ENCODE peak calls at places on chromosome 4, in nine cellular contexts. One of them, this sample, is unnamed.

GRCh38 chr4:81836716-81837115 is 365.0 kb upstream of the RASGEF1B start:
- DNase-seq in glomerular endothelial cell: no peak
- DNase-seq in SW 1271: no peak
- DNase-seq in GM04503: no peak
- DNase-seq in germinal center: no peak
- DNase-seq in cardiac muscle cell: no peak
- DNase-seq in stimulated activated CD8-positive, alpha-beta memory T cell treated with anti-CD3 and anti-CD28 coated beads, Interleukin-4, amount 100 ng/mL, for 1 hour: no peak
- DNase-seq in GM23338: no peak
- DNase-seq in AML-193: no peak
- DNase-seq in this sample: no peak

GRCh38 chr4:3756343-3757059 is 9.7 kb upstream of the ADRA2C start:
- DNase-seq in GM04503: no peak
- DNase-seq in stimulated activated CD8-positive, alpha-beta memory T cell treated with anti-CD3 and anti-CD28 coated beads, Interleukin-4, amount 100 ng/mL, for 1 hour: no peak
- DNase-seq in SW 1271: no peak
- DNase-seq in GM23338: peak
- DNase-seq in cardiac muscle cell: no peak
- DNase-seq in AML-193: no peak
- DNase-seq in germinal center: no peak
- DNase-seq in glomerular endothelial cell: no peak
- DNase-seq in this sample: peak

GRCh38 chr4:152976466-152976761 is 40.3 kb downstream of the FHDC1 start:
- DNase-seq in AML-193: no peak
- DNase-seq in glomerular endothelial cell: no peak
- DNase-seq in stimulated activated CD8-positive, alpha-beta memory T cell treated with anti-CD3 and anti-CD28 coated beads, Interleukin-4, amount 100 ng/mL, for 1 hour: no peak
- DNase-seq in GM04503: no peak
- DNase-seq in germinal center: no peak
- DNase-seq in GM23338: no peak
- DNase-seq in cardiac muscle cell: no peak
- DNase-seq in SW 1271: no peak
- DNase-seq in this sample: no peak

GRCh38 chr4:56637154-56637553 is 43.9 kb downstream of the HOPX start:
- DNase-seq in glomerular endothelial cell: no peak
- DNase-seq in GM04503: no peak
- DNase-seq in GM23338: no peak
- DNase-seq in SW 1271: no peak
- DNase-seq in germinal center: no peak
- DNase-seq in stimulated activated CD8-positive, alpha-beta memory T cell treated with anti-CD3 and anti-CD28 coated beads, Interleukin-4, amount 100 ng/mL, for 1 hour: no peak
- DNase-seq in cardiac muscle cell: no peak
- DNase-seq in AML-193: no peak
- DNase-seq in this sample: no peak

GRCh38 chr4:38872620-38873019 is 5.0 kb downstream of the FAM114A1 start:
- DNase-seq in AML-193: no peak
- DNase-seq in GM04503: peak
- DNase-seq in SW 1271: no peak
- DNase-seq in stimulated activated CD8-positive, alpha-beta memory T cell treated with anti-CD3 and anti-CD28 coated beads, Interleukin-4, amount 100 ng/mL, for 1 hour: no peak
- DNase-seq in cardiac muscle cell: no peak
- DNase-seq in GM23338: no peak
- DNase-seq in glomerular endothelial cell: no peak
- DNase-seq in germinal center: no peak
- DNase-seq in this sample: no peak

GRCh38 chr4:152462715-152463114 is 73.2 kb downstream of the FBXW7 start:
- DNase-seq in glomerular endothelial cell: no peak
- DNase-seq in AML-193: no peak
- DNase-seq in GM04503: no peak
- DNase-seq in cardiac muscle cell: no peak
- DNase-seq in GM23338: no peak
- DNase-seq in germinal center: no peak
- DNase-seq in SW 1271: no peak
- DNase-seq in stimulated activated CD8-positive, alpha-beta memory T cell treated with anti-CD3 and anti-CD28 coated beads, Interleukin-4, amount 100 ng/mL, for 1 hour: no peak
- DNase-seq in this sample: no peak

GRCh38 chr4:7792616-7793015 is 147.0 kb downstream of the AFAP1 start:
- DNase-seq in stimulated activated CD8-positive, alpha-beta memory T cell treated with anti-CD3 and anti-CD28 coated beads, Interleukin-4, amount 100 ng/mL, for 1 hour: no peak
- DNase-seq in SW 1271: no peak
- DNase-seq in cardiac muscle cell: no peak
- DNase-seq in GM23338: no peak
- DNase-seq in glomerular endothelial cell: no peak
- DNase-seq in AML-193: no peak
- DNase-seq in GM04503: no peak
- DNase-seq in germinal center: peak
- DNase-seq in this sample: no peak

GRCh38 chr4:156751486-156751885 is 220.1 kb downstream of the PDGFC start:
- DNase-seq in stimulated activated CD8-positive, alpha-beta memory T cell treated with anti-CD3 and anti-CD28 coated beads, Interleukin-4, amount 100 ng/mL, for 1 hour: no peak
- DNase-seq in germinal center: no peak
- DNase-seq in AML-193: no peak
- DNase-seq in GM23338: no peak
- DNase-seq in glomerular endothelial cell: no peak
- DNase-seq in SW 1271: peak
- DNase-seq in cardiac muscle cell: no peak
- DNase-seq in GM04503: peak
- DNase-seq in this sample: no peak

GRCh38 chr4:57070461-57070860 is 39.7 kb downstream of the IGFBP7 start:
- DNase-seq in germinal center: no peak
- DNase-seq in cardiac muscle cell: no peak
- DNase-seq in SW 1271: no peak
- DNase-seq in glomerular endothelial cell: no peak
- DNase-seq in GM23338: no peak
- DNase-seq in GM04503: no peak
- DNase-seq in AML-193: no peak
- DNase-seq in stimulated activated CD8-positive, alpha-beta memory T cell treated with anti-CD3 and anti-CD28 coated beads, Interleukin-4, amount 100 ng/mL, for 1 hour: no peak
- DNase-seq in this sample: no peak

GRCh38 chr4:8343051-8343966 is 73.8 kb downstream of the HTRA3 start:
- DNase-seq in GM04503: no peak
- DNase-seq in GM23338: no peak
- DNase-seq in cardiac muscle cell: no peak
- DNase-seq in glomerular endothelial cell: no peak
- DNase-seq in AML-193: no peak
- DNase-seq in stimulated activated CD8-positive, alpha-beta memory T cell treated with anti-CD3 and anti-CD28 coated beads, Interleukin-4, amount 100 ng/mL, for 1 hour: no peak
- DNase-seq in germinal center: no peak
- DNase-seq in SW 1271: no peak
- DNase-seq in this sample: no peak

GRCh38 chr4:99437686-99438577 is 2.8 kb upstream of the ADH7 start:
- DNase-seq in AML-193: no peak
- DNase-seq in GM23338: no peak
- DNase-seq in SW 1271: no peak
- DNase-seq in germinal center: no peak
- DNase-seq in GM04503: no peak
- DNase-seq in cardiac muscle cell: peak
- DNase-seq in stimulated activated CD8-positive, alpha-beta memory T cell treated with anti-CD3 and anti-CD28 coated beads, Interleukin-4, amount 100 ng/mL, for 1 hour: no peak
- DNase-seq in glomerular endothelial cell: no peak
- DNase-seq in this sample: no peak

GRCh38 chr4:48129307-48130014 is 4.6 kb downstream of the TXK start:
- DNase-seq in glomerular endothelial cell: no peak
- DNase-seq in GM23338: peak
- DNase-seq in germinal center: no peak
- DNase-seq in stimulated activated CD8-positive, alpha-beta memory T cell treated with anti-CD3 and anti-CD28 coated beads, Interleukin-4, amount 100 ng/mL, for 1 hour: no peak
- DNase-seq in AML-193: no peak
- DNase-seq in SW 1271: peak
- DNase-seq in cardiac muscle cell: no peak
- DNase-seq in GM04503: no peak
- DNase-seq in this sample: no peak

GRCh38 chr4:186684889-186685309 is 38.8 kb downstream of the FAT1 start:
- DNase-seq in glomerular endothelial cell: no peak
- DNase-seq in cardiac muscle cell: peak
- DNase-seq in GM23338: peak
- DNase-seq in stimulated activated CD8-positive, alpha-beta memory T cell treated with anti-CD3 and anti-CD28 coated beads, Interleukin-4, amount 100 ng/mL, for 1 hour: no peak
- DNase-seq in GM04503: no peak
- DNase-seq in AML-193: no peak
- DNase-seq in germinal center: no peak
- DNase-seq in SW 1271: peak
- DNase-seq in this sample: no peak

GRCh38 chr4:70559216-70559830 is 32.7 kb upstream of the AMBN start:
- DNase-seq in SW 1271: peak
- DNase-seq in germinal center: peak
- DNase-seq in stimulated activated CD8-positive, alpha-beta memory T cell treated with anti-CD3 and anti-CD28 coated beads, Interleukin-4, amount 100 ng/mL, for 1 hour: no peak
- DNase-seq in GM04503: peak
- DNase-seq in AML-193: peak
- DNase-seq in glomerular endothelial cell: peak
- DNase-seq in cardiac muscle cell: peak
- DNase-seq in GM23338: peak
- DNase-seq in this sample: peak

GRCh38 chr4:40840985-40841571 is 91.3 kb downstream of the NSUN7 start:
- DNase-seq in cardiac muscle cell: peak
- DNase-seq in GM23338: peak
- DNase-seq in AML-193: peak
- DNase-seq in stimulated activated CD8-positive, alpha-beta memory T cell treated with anti-CD3 and anti-CD28 coated beads, Interleukin-4, amount 100 ng/mL, for 1 hour: no peak
- DNase-seq in glomerular endothelial cell: peak
- DNase-seq in GM04503: no peak
- DNase-seq in germinal center: peak
- DNase-seq in SW 1271: peak
- DNase-seq in this sample: peak

GRCh38 chr4:108398326-108398725 is 222.1 kb upstream of the RPL34 start:
- DNase-seq in SW 1271: no peak
- DNase-seq in germinal center: no peak
- DNase-seq in GM23338: no peak
- DNase-seq in stimulated activated CD8-positive, alpha-beta memory T cell treated with anti-CD3 and anti-CD28 coated beads, Interleukin-4, amount 100 ng/mL, for 1 hour: no peak
- DNase-seq in AML-193: no peak
- DNase-seq in cardiac muscle cell: no peak
- DNase-seq in GM04503: no peak
- DNase-seq in glomerular endothelial cell: no peak
- DNase-seq in this sample: no peak

GRCh38 chr4:185592438-185592837 is 57.1 kb upstream of the PDLIM3 start:
- DNase-seq in cardiac muscle cell: no peak
- DNase-seq in GM23338: no peak
- DNase-seq in glomerular endothelial cell: no peak
- DNase-seq in AML-193: no peak
- DNase-seq in germinal center: no peak
- DNase-seq in stimulated activated CD8-positive, alpha-beta memory T cell treated with anti-CD3 and anti-CD28 coated beads, Interleukin-4, amount 100 ng/mL, for 1 hour: no peak
- DNase-seq in SW 1271: no peak
- DNase-seq in GM04503: no peak
- DNase-seq in this sample: no peak

GRCh38 chr4:152304220-152304619 is 231.7 kb downstream of the FBXW7 start:
- DNase-seq in GM23338: no peak
- DNase-seq in GM04503: no peak
- DNase-seq in stimulated activated CD8-positive, alpha-beta memory T cell treated with anti-CD3 and anti-CD28 coated beads, Interleukin-4, amount 100 ng/mL, for 1 hour: no peak
- DNase-seq in germinal center: no peak
- DNase-seq in cardiac muscle cell: no peak
- DNase-seq in glomerular endothelial cell: no peak
- DNase-seq in AML-193: no peak
- DNase-seq in SW 1271: no peak
- DNase-seq in this sample: no peak

GRCh38 chr4:116638592-116638991 is 446.8 kb downstream of the TRAM1L1 start:
- DNase-seq in GM23338: no peak
- DNase-seq in germinal center: no peak
- DNase-seq in SW 1271: no peak
- DNase-seq in stimulated activated CD8-positive, alpha-beta memory T cell treated with anti-CD3 and anti-CD28 coated beads, Interleukin-4, amount 100 ng/mL, for 1 hour: no peak
- DNase-seq in glomerular endothelial cell: no peak
- DNase-seq in cardiac muscle cell: no peak
- DNase-seq in AML-193: no peak
- DNase-seq in GM04503: no peak
- DNase-seq in this sample: no peak

GRCh38 chr4:7402526-7402925 is 32.2 kb downstream of the PSAPL1 start:
- DNase-seq in GM04503: no peak
- DNase-seq in glomerular endothelial cell: no peak
- DNase-seq in GM23338: no peak
- DNase-seq in stimulated activated CD8-positive, alpha-beta memory T cell treated with anti-CD3 and anti-CD28 coated beads, Interleukin-4, amount 100 ng/mL, for 1 hour: no peak
- DNase-seq in cardiac muscle cell: no peak
- DNase-seq in AML-193: no peak
- DNase-seq in SW 1271: no peak
- DNase-seq in germinal center: no peak
- DNase-seq in this sample: no peak

GRCh38 chr4:64594723-64595122 is 185.5 kb upstream of the TECRL start:
- DNase-seq in AML-193: no peak
- DNase-seq in cardiac muscle cell: no peak
- DNase-seq in SW 1271: no peak
- DNase-seq in germinal center: no peak
- DNase-seq in glomerular endothelial cell: no peak
- DNase-seq in GM23338: peak
- DNase-seq in GM04503: no peak
- DNase-seq in stimulated activated CD8-positive, alpha-beta memory T cell treated with anti-CD3 and anti-CD28 coated beads, Interleukin-4, amount 100 ng/mL, for 1 hour: no peak
- DNase-seq in this sample: no peak

GRCh38 chr4:48742412-48742811 is 37.7 kb downstream of the FRYL start:
- DNase-seq in glomerular endothelial cell: no peak
- DNase-seq in cardiac muscle cell: no peak
- DNase-seq in GM04503: no peak
- DNase-seq in germinal center: no peak
- DNase-seq in stimulated activated CD8-positive, alpha-beta memory T cell treated with anti-CD3 and anti-CD28 coated beads, Interleukin-4, amount 100 ng/mL, for 1 hour: no peak
- DNase-seq in AML-193: no peak
- DNase-seq in SW 1271: no peak
- DNase-seq in GM23338: no peak
- DNase-seq in this sample: no peak

GRCh38 chr4:173500841-173501591 is 29.0 kb downstream of the HAND2 start:
- DNase-seq in AML-193: no peak
- DNase-seq in GM23338: peak
- DNase-seq in cardiac muscle cell: no peak
- DNase-seq in SW 1271: no peak
- DNase-seq in glomerular endothelial cell: no peak
- DNase-seq in stimulated activated CD8-positive, alpha-beta memory T cell treated with anti-CD3 and anti-CD28 coated beads, Interleukin-4, amount 100 ng/mL, for 1 hour: no peak
- DNase-seq in germinal center: no peak
- DNase-seq in GM04503: no peak
- DNase-seq in this sample: no peak

GRCh38 chr4:102525556-102525955 is 24.4 kb downstream of the NFKB1 start:
- DNase-seq in GM23338: no peak
- DNase-seq in germinal center: no peak
- DNase-seq in GM04503: no peak
- DNase-seq in cardiac muscle cell: no peak
- DNase-seq in SW 1271: no peak
- DNase-seq in stimulated activated CD8-positive, alpha-beta memory T cell treated with anti-CD3 and anti-CD28 coated beads, Interleukin-4, amount 100 ng/mL, for 1 hour: no peak
- DNase-seq in glomerular endothelial cell: no peak
- DNase-seq in AML-193: no peak
- DNase-seq in this sample: no peak

GRCh38 chr4:83961575-83961974 is 425.7 kb downstream of the GPAT3 start:
- DNase-seq in SW 1271: peak
- DNase-seq in glomerular endothelial cell: no peak
- DNase-seq in AML-193: no peak
- DNase-seq in germinal center: no peak
- DNase-seq in stimulated activated CD8-positive, alpha-beta memory T cell treated with anti-CD3 and anti-CD28 coated beads, Interleukin-4, amount 100 ng/mL, for 1 hour: no peak
- DNase-seq in GM23338: no peak
- DNase-seq in cardiac muscle cell: no peak
- DNase-seq in GM04503: no peak
- DNase-seq in this sample: no peak

GRCh38 chr4:118783887-118784286 is 52.0 kb downstream of the SEC24D start:
- DNase-seq in GM23338: no peak
- DNase-seq in stimulated activated CD8-positive, alpha-beta memory T cell treated with anti-CD3 and anti-CD28 coated beads, Interleukin-4, amount 100 ng/mL, for 1 hour: no peak
- DNase-seq in cardiac muscle cell: no peak
- DNase-seq in glomerular endothelial cell: no peak
- DNase-seq in SW 1271: no peak
- DNase-seq in GM04503: no peak
- DNase-seq in germinal center: no peak
- DNase-seq in AML-193: no peak
- DNase-seq in this sample: no peak

GRCh38 chr4:150385606-150386005 is 196.3 kb upstream of the MAB21L2 start:
- DNase-seq in SW 1271: peak
- DNase-seq in stimulated activated CD8-positive, alpha-beta memory T cell treated with anti-CD3 and anti-CD28 coated beads, Interleukin-4, amount 100 ng/mL, for 1 hour: no peak
- DNase-seq in GM23338: peak
- DNase-seq in germinal center: no peak
- DNase-seq in AML-193: no peak
- DNase-seq in cardiac muscle cell: peak
- DNase-seq in GM04503: peak
- DNase-seq in glomerular endothelial cell: no peak
- DNase-seq in this sample: peak

GRCh38 chr4:27861381-27861787 is 1000.7 kb downstream of the STIM2 start:
- DNase-seq in GM04503: no peak
- DNase-seq in AML-193: no peak
- DNase-seq in GM23338: peak
- DNase-seq in germinal center: no peak
- DNase-seq in glomerular endothelial cell: no peak
- DNase-seq in cardiac muscle cell: peak
- DNase-seq in stimulated activated CD8-positive, alpha-beta memory T cell treated with anti-CD3 and anti-CD28 coated beads, Interleukin-4, amount 100 ng/mL, for 1 hour: no peak
- DNase-seq in SW 1271: peak
- DNase-seq in this sample: peak

GRCh38 chr4:76806757-76807156 is 91.2 kb downstream of the SOWAHB start:
- DNase-seq in germinal center: no peak
- DNase-seq in SW 1271: no peak
- DNase-seq in glomerular endothelial cell: no peak
- DNase-seq in AML-193: no peak
- DNase-seq in stimulated activated CD8-positive, alpha-beta memory T cell treated with anti-CD3 and anti-CD28 coated beads, Interleukin-4, amount 100 ng/mL, for 1 hour: no peak
- DNase-seq in GM04503: no peak
- DNase-seq in GM23338: no peak
- DNase-seq in cardiac muscle cell: no peak
- DNase-seq in this sample: no peak

GRCh38 chr4:175651701-175652100 is 160.4 kb downstream of the GPM6A start:
- DNase-seq in stimulated activated CD8-positive, alpha-beta memory T cell treated with anti-CD3 and anti-CD28 coated beads, Interleukin-4, amount 100 ng/mL, for 1 hour: no peak
- DNase-seq in GM23338: no peak
- DNase-seq in GM04503: no peak
- DNase-seq in cardiac muscle cell: no peak
- DNase-seq in germinal center: no peak
- DNase-seq in glomerular endothelial cell: no peak
- DNase-seq in AML-193: no peak
- DNase-seq in SW 1271: no peak
- DNase-seq in this sample: peak

GRCh38 chr4:114272226-114272625 is 292.8 kb upstream of the ARSJ start:
- DNase-seq in germinal center: no peak
- DNase-seq in cardiac muscle cell: no peak
- DNase-seq in SW 1271: peak
- DNase-seq in GM04503: peak
- DNase-seq in GM23338: no peak
- DNase-seq in stimulated activated CD8-positive, alpha-beta memory T cell treated with anti-CD3 and anti-CD28 coated beads, Interleukin-4, amount 100 ng/mL, for 1 hour: no peak
- DNase-seq in AML-193: no peak
- DNase-seq in glomerular endothelial cell: peak
- DNase-seq in this sample: no peak

This sample was measured in NCI-H82.